ENCODE peak calls at places on chromosomes 7 and 10, in ten cellular contexts. One of them, this sample, is unnamed.

GRCh38 chr7:128915271-128915819 is 4.8 kb upstream of the KCP start:
- DNase-seq in activated CD8-positive, alpha-beta memory T cell treated with anti-CD3 and anti-CD28 coated beads for 48 hours: no peak
- DNase-seq in ELR: no peak
- DNase-seq in kidney tubule cell: no peak
- DNase-seq in HT-29: no peak
- DNase-seq in T-helper 17 cell: no peak
- DNase-seq in SK-N-SH: no peak
- DNase-seq in AG09319: no peak
- DNase-seq in adrenal gland: no peak
- DNase-seq in NCI-H1092: no peak
- DNase-seq in this sample: no peak

GRCh38 chr7:132133501-132133900 is 442.8 kb downstream of the PLXNA4 start:
- DNase-seq in NCI-H1092: no peak
- DNase-seq in T-helper 17 cell: no peak
- DNase-seq in AG09319: no peak
- DNase-seq in kidney tubule cell: no peak
- DNase-seq in activated CD8-positive, alpha-beta memory T cell treated with anti-CD3 and anti-CD28 coated beads for 48 hours: no peak
- DNase-seq in ELR: no peak
- DNase-seq in SK-N-SH: no peak
- DNase-seq in adrenal gland: no peak
- DNase-seq in HT-29: no peak
- DNase-seq in this sample: no peak

GRCh38 chr7:1950623-1951523 is 280.8 kb downstream of the ELFN1 start:
- DNase-seq in ELR: no peak
- DNase-seq in kidney tubule cell: no peak
- DNase-seq in activated CD8-positive, alpha-beta memory T cell treated with anti-CD3 and anti-CD28 coated beads for 48 hours: no peak
- DNase-seq in SK-N-SH: peak
- DNase-seq in HT-29: no peak
- DNase-seq in NCI-H1092: peak
- DNase-seq in adrenal gland: no peak
- DNase-seq in AG09319: no peak
- DNase-seq in T-helper 17 cell: no peak
- DNase-seq in this sample: no peak

GRCh38 chr10:132545659-132546367 is 8.2 kb downstream of the INPP5A start:
- DNase-seq in HT-29: no peak
- DNase-seq in T-helper 17 cell: no peak
- DNase-seq in AG09319: no peak
- DNase-seq in ELR: no peak
- DNase-seq in kidney tubule cell: no peak
- DNase-seq in NCI-H1092: no peak
- DNase-seq in activated CD8-positive, alpha-beta memory T cell treated with anti-CD3 and anti-CD28 coated beads for 48 hours: no peak
- DNase-seq in adrenal gland: peak
- DNase-seq in SK-N-SH: no peak
- DNase-seq in this sample: no peak

GRCh38 chr10:1829712-1830111 is 92.4 kb upstream of the ADARB2 start:
- DNase-seq in SK-N-SH: no peak
- DNase-seq in ELR: no peak
- DNase-seq in AG09319: no peak
- DNase-seq in kidney tubule cell: no peak
- DNase-seq in activated CD8-positive, alpha-beta memory T cell treated with anti-CD3 and anti-CD28 coated beads for 48 hours: no peak
- DNase-seq in adrenal gland: no peak
- DNase-seq in HT-29: no peak
- DNase-seq in NCI-H1092: no peak
- DNase-seq in T-helper 17 cell: no peak
- DNase-seq in this sample: no peak

GRCh38 chr10:85642421-85643170 is 724.0 kb downstream of the GRID1 start:
- DNase-seq in kidney tubule cell: peak
- DNase-seq in SK-N-SH: no peak
- DNase-seq in ELR: peak
- DNase-seq in activated CD8-positive, alpha-beta memory T cell treated with anti-CD3 and anti-CD28 coated beads for 48 hours: no peak
- DNase-seq in HT-29: peak
- DNase-seq in AG09319: no peak
- DNase-seq in adrenal gland: no peak
- DNase-seq in NCI-H1092: no peak
- DNase-seq in T-helper 17 cell: no peak
- DNase-seq in this sample: no peak

GRCh38 chr10:100508691-100509150 is 10.9 kb downstream of the SEC31B start:
- DNase-seq in NCI-H1092: no peak
- DNase-seq in adrenal gland: no peak
- DNase-seq in ELR: peak
- DNase-seq in HT-29: peak
- DNase-seq in AG09319: peak
- DNase-seq in kidney tubule cell: peak
- DNase-seq in activated CD8-positive, alpha-beta memory T cell treated with anti-CD3 and anti-CD28 coated beads for 48 hours: no peak
- DNase-seq in SK-N-SH: peak
- DNase-seq in T-helper 17 cell: no peak
- DNase-seq in this sample: no peak

GRCh38 chr7:75879771-75880184 is 944 bp downstream of the RHBDD2 start:
- DNase-seq in activated CD8-positive, alpha-beta memory T cell treated with anti-CD3 and anti-CD28 coated beads for 48 hours: no peak
- DNase-seq in SK-N-SH: peak
- DNase-seq in kidney tubule cell: peak
- DNase-seq in HT-29: peak
- DNase-seq in NCI-H1092: no peak
- DNase-seq in T-helper 17 cell: no peak
- DNase-seq in ELR: peak
- DNase-seq in adrenal gland: no peak
- DNase-seq in AG09319: peak
- DNase-seq in this sample: no peak

GRCh38 chr7:131196808-131197207 is 130.9 kb upstream of the MKLN1 start:
- DNase-seq in AG09319: no peak
- DNase-seq in T-helper 17 cell: no peak
- DNase-seq in NCI-H1092: no peak
- DNase-seq in SK-N-SH: no peak
- DNase-seq in adrenal gland: no peak
- DNase-seq in ELR: peak
- DNase-seq in HT-29: no peak
- DNase-seq in kidney tubule cell: peak
- DNase-seq in activated CD8-positive, alpha-beta memory T cell treated with anti-CD3 and anti-CD28 coated beads for 48 hours: no peak
- DNase-seq in this sample: no peak

GRCh38 chr7:116679495-116679894 is 7.5 kb downstream of the MET start:
- DNase-seq in AG09319: no peak
- DNase-seq in activated CD8-positive, alpha-beta memory T cell treated with anti-CD3 and anti-CD28 coated beads for 48 hours: no peak
- DNase-seq in adrenal gland: no peak
- DNase-seq in HT-29: no peak
- DNase-seq in ELR: no peak
- DNase-seq in SK-N-SH: no peak
- DNase-seq in kidney tubule cell: peak
- DNase-seq in T-helper 17 cell: no peak
- DNase-seq in NCI-H1092: no peak
- DNase-seq in this sample: no peak

GRCh38 chr7:28033386-28033785 is 147.2 kb downstream of the JAZF1 start:
- DNase-seq in NCI-H1092: no peak
- DNase-seq in SK-N-SH: no peak
- DNase-seq in T-helper 17 cell: no peak
- DNase-seq in ELR: no peak
- DNase-seq in kidney tubule cell: no peak
- DNase-seq in adrenal gland: no peak
- DNase-seq in activated CD8-positive, alpha-beta memory T cell treated with anti-CD3 and anti-CD28 coated beads for 48 hours: no peak
- DNase-seq in HT-29: no peak
- DNase-seq in AG09319: no peak
- DNase-seq in this sample: no peak

GRCh38 chr10:6694447-6695155 is 114.5 kb upstream of the PRKCQ start:
- DNase-seq in activated CD8-positive, alpha-beta memory T cell treated with anti-CD3 and anti-CD28 coated beads for 48 hours: no peak
- DNase-seq in HT-29: no peak
- DNase-seq in AG09319: no peak
- DNase-seq in SK-N-SH: no peak
- DNase-seq in kidney tubule cell: peak
- DNase-seq in adrenal gland: no peak
- DNase-seq in T-helper 17 cell: no peak
- DNase-seq in NCI-H1092: no peak
- DNase-seq in ELR: peak
- DNase-seq in this sample: no peak

GRCh38 chr10:101136007-101136707 is 5.1 kb downstream of the TLX1 start:
- DNase-seq in AG09319: no peak
- DNase-seq in NCI-H1092: no peak
- DNase-seq in kidney tubule cell: peak
- DNase-seq in activated CD8-positive, alpha-beta memory T cell treated with anti-CD3 and anti-CD28 coated beads for 48 hours: no peak
- DNase-seq in adrenal gland: no peak
- DNase-seq in T-helper 17 cell: no peak
- DNase-seq in HT-29: no peak
- DNase-seq in SK-N-SH: peak
- DNase-seq in ELR: no peak
- DNase-seq in this sample: no peak

GRCh38 chr10:32139223-32140073 is 83.2 kb upstream of the KIF5B start:
- DNase-seq in AG09319: peak
- DNase-seq in activated CD8-positive, alpha-beta memory T cell treated with anti-CD3 and anti-CD28 coated beads for 48 hours: no peak
- DNase-seq in SK-N-SH: peak
- DNase-seq in T-helper 17 cell: no peak
- DNase-seq in kidney tubule cell: peak
- DNase-seq in NCI-H1092: no peak
- DNase-seq in HT-29: peak
- DNase-seq in adrenal gland: peak
- DNase-seq in ELR: peak
- DNase-seq in this sample: peak

GRCh38 chr7:87934699-87935372 is 785 bp downstream of the ADAM22 start:
- DNase-seq in adrenal gland: peak
- DNase-seq in kidney tubule cell: peak
- DNase-seq in ELR: peak
- DNase-seq in activated CD8-positive, alpha-beta memory T cell treated with anti-CD3 and anti-CD28 coated beads for 48 hours: no peak
- DNase-seq in T-helper 17 cell: no peak
- DNase-seq in SK-N-SH: peak
- DNase-seq in NCI-H1092: peak
- DNase-seq in HT-29: no peak
- DNase-seq in AG09319: no peak
- DNase-seq in this sample: peak

GRCh38 chr10:80268266-80268665 is 21.2 kb downstream of the MAT1A start:
- DNase-seq in HT-29: no peak
- DNase-seq in adrenal gland: no peak
- DNase-seq in activated CD8-positive, alpha-beta memory T cell treated with anti-CD3 and anti-CD28 coated beads for 48 hours: no peak
- DNase-seq in T-helper 17 cell: no peak
- DNase-seq in NCI-H1092: no peak
- DNase-seq in ELR: peak
- DNase-seq in SK-N-SH: no peak
- DNase-seq in kidney tubule cell: no peak
- DNase-seq in AG09319: no peak
- DNase-seq in this sample: no peak

GRCh38 chr7:55130554-55131198 is 111.9 kb downstream of the EGFR start:
- DNase-seq in SK-N-SH: no peak
- DNase-seq in T-helper 17 cell: no peak
- DNase-seq in ELR: peak
- DNase-seq in NCI-H1092: no peak
- DNase-seq in activated CD8-positive, alpha-beta memory T cell treated with anti-CD3 and anti-CD28 coated beads for 48 hours: no peak
- DNase-seq in adrenal gland: peak
- DNase-seq in AG09319: no peak
- DNase-seq in HT-29: no peak
- DNase-seq in kidney tubule cell: peak
- DNase-seq in this sample: no peak

GRCh38 chr10:18504161-18504560 is 147.2 kb downstream of the NSUN6 start:
- DNase-seq in activated CD8-positive, alpha-beta memory T cell treated with anti-CD3 and anti-CD28 coated beads for 48 hours: no peak
- DNase-seq in AG09319: no peak
- DNase-seq in adrenal gland: no peak
- DNase-seq in NCI-H1092: no peak
- DNase-seq in T-helper 17 cell: no peak
- DNase-seq in HT-29: no peak
- DNase-seq in kidney tubule cell: no peak
- DNase-seq in SK-N-SH: no peak
- DNase-seq in ELR: no peak
- DNase-seq in this sample: no peak

GRCh38 chr10:110013615-110014293 is 6.0 kb downstream of the ADD3 start:
- DNase-seq in activated CD8-positive, alpha-beta memory T cell treated with anti-CD3 and anti-CD28 coated beads for 48 hours: no peak
- DNase-seq in NCI-H1092: no peak
- DNase-seq in T-helper 17 cell: no peak
- DNase-seq in adrenal gland: no peak
- DNase-seq in HT-29: peak
- DNase-seq in AG09319: no peak
- DNase-seq in SK-N-SH: no peak
- DNase-seq in ELR: no peak
- DNase-seq in kidney tubule cell: peak
- DNase-seq in this sample: no peak

GRCh38 chr10:24617771-24618396 is 105.8 kb downstream of the ARHGAP21 start:
- DNase-seq in adrenal gland: peak
- DNase-seq in NCI-H1092: no peak
- DNase-seq in AG09319: no peak
- DNase-seq in T-helper 17 cell: peak
- DNase-seq in ELR: peak
- DNase-seq in kidney tubule cell: peak
- DNase-seq in activated CD8-positive, alpha-beta memory T cell treated with anti-CD3 and anti-CD28 coated beads for 48 hours: peak
- DNase-seq in SK-N-SH: peak
- DNase-seq in HT-29: peak
- DNase-seq in this sample: peak

GRCh38 chr7:46230298-46231295 is 309.5 kb upstream of the IGFBP3 start:
- DNase-seq in adrenal gland: no peak
- DNase-seq in NCI-H1092: no peak
- DNase-seq in AG09319: no peak
- DNase-seq in SK-N-SH: no peak
- DNase-seq in T-helper 17 cell: no peak
- DNase-seq in HT-29: no peak
- DNase-seq in ELR: no peak
- DNase-seq in activated CD8-positive, alpha-beta memory T cell treated with anti-CD3 and anti-CD28 coated beads for 48 hours: no peak
- DNase-seq in kidney tubule cell: peak
- DNase-seq in this sample: no peak

GRCh38 chr10:123614888-123615287 is 51.3 kb upstream of the GPR26 start:
- DNase-seq in adrenal gland: peak
- DNase-seq in T-helper 17 cell: peak
- DNase-seq in SK-N-SH: no peak
- DNase-seq in activated CD8-positive, alpha-beta memory T cell treated with anti-CD3 and anti-CD28 coated beads for 48 hours: peak
- DNase-seq in HT-29: peak
- DNase-seq in kidney tubule cell: peak
- DNase-seq in NCI-H1092: no peak
- DNase-seq in AG09319: peak
- DNase-seq in ELR: peak
- DNase-seq in this sample: peak

GRCh38 chr7:31443457-31443856 is 70.4 kb upstream of the ITPRID1 start:
- DNase-seq in AG09319: no peak
- DNase-seq in ELR: peak
- DNase-seq in adrenal gland: no peak
- DNase-seq in HT-29: peak
- DNase-seq in kidney tubule cell: peak
- DNase-seq in activated CD8-positive, alpha-beta memory T cell treated with anti-CD3 and anti-CD28 coated beads for 48 hours: no peak
- DNase-seq in T-helper 17 cell: no peak
- DNase-seq in NCI-H1092: peak
- DNase-seq in SK-N-SH: peak
- DNase-seq in this sample: no peak

GRCh38 chr7:23055582-23056178 is 41.8 kb upstream of the HYCC1 start:
- DNase-seq in ELR: peak
- DNase-seq in T-helper 17 cell: no peak
- DNase-seq in AG09319: peak
- DNase-seq in activated CD8-positive, alpha-beta memory T cell treated with anti-CD3 and anti-CD28 coated beads for 48 hours: peak
- DNase-seq in SK-N-SH: peak
- DNase-seq in kidney tubule cell: peak
- DNase-seq in NCI-H1092: peak
- DNase-seq in HT-29: peak
- DNase-seq in adrenal gland: peak
- DNase-seq in this sample: peak

GRCh38 chr7:158910254-158911053 is 54.1 kb downstream of the DYNC2I1 start:
- DNase-seq in adrenal gland: no peak
- DNase-seq in kidney tubule cell: no peak
- DNase-seq in T-helper 17 cell: no peak
- DNase-seq in SK-N-SH: no peak
- DNase-seq in HT-29: no peak
- DNase-seq in NCI-H1092: no peak
- DNase-seq in ELR: no peak
- DNase-seq in AG09319: no peak
- DNase-seq in activated CD8-positive, alpha-beta memory T cell treated with anti-CD3 and anti-CD28 coated beads for 48 hours: no peak
- DNase-seq in this sample: no peak

GRCh38 chr7:123789200-123789784 is 40.5 kb upstream of the WASL start:
- DNase-seq in activated CD8-positive, alpha-beta memory T cell treated with anti-CD3 and anti-CD28 coated beads for 48 hours: no peak
- DNase-seq in ELR: no peak
- DNase-seq in AG09319: no peak
- DNase-seq in SK-N-SH: no peak
- DNase-seq in NCI-H1092: no peak
- DNase-seq in adrenal gland: no peak
- DNase-seq in T-helper 17 cell: no peak
- DNase-seq in kidney tubule cell: no peak
- DNase-seq in HT-29: no peak
- DNase-seq in this sample: no peak

GRCh38 chr7:23377134-23377533 is 78.0 kb downstream of the MALSU1 start:
- DNase-seq in T-helper 17 cell: no peak
- DNase-seq in activated CD8-positive, alpha-beta memory T cell treated with anti-CD3 and anti-CD28 coated beads for 48 hours: no peak
- DNase-seq in ELR: peak
- DNase-seq in AG09319: no peak
- DNase-seq in NCI-H1092: no peak
- DNase-seq in kidney tubule cell: peak
- DNase-seq in HT-29: no peak
- DNase-seq in adrenal gland: no peak
- DNase-seq in SK-N-SH: no peak
- DNase-seq in this sample: no peak

GRCh38 chr10:46546591-46547330 is 9.7 kb downstream of the GPRIN2 start:
- DNase-seq in kidney tubule cell: no peak
- DNase-seq in NCI-H1092: no peak
- DNase-seq in SK-N-SH: no peak
- DNase-seq in HT-29: no peak
- DNase-seq in adrenal gland: peak
- DNase-seq in T-helper 17 cell: peak
- DNase-seq in AG09319: no peak
- DNase-seq in activated CD8-positive, alpha-beta memory T cell treated with anti-CD3 and anti-CD28 coated beads for 48 hours: no peak
- DNase-seq in ELR: no peak
- DNase-seq in this sample: peak

This sample was measured in head of caudate nucleus.